ENCODE peak calls at places on chromosome 18, in six cellular contexts. Z, I, G, V, M and A are unnamed samples.

GRCh38 chr18:10530852-10531251 is 5.0 kb downstream of the NAPG start:
- DNase-seq in Z (no peak), I (no peak), G (peak; percentile 18), V (no peak), M (peak; percentile 72), A (no peak)

GRCh38 chr18:26545737-26546136 is 2.6 kb downstream of the KCTD1 start:
- DNase-seq in Z (no peak), I (no peak), G (no peak), V (no peak), M (peak; percentile 38), A (no peak)

GRCh38 chr18:10953672-10954071 is 195.7 kb downstream of the PIEZO2 start:
- DNase-seq in Z (no peak), I (peak; percentile 71), G (no peak), V (no peak), M (no peak), A (no peak)

GRCh38 chr18:22044474-22045220 is 124.7 kb upstream of the GATA6 start:
- DNase-seq in Z (peak; percentile 64), I (no peak), G (no peak), V (peak; percentile 89), M (no peak), A (no peak)

GRCh38 chr18:69559604-69560003 is 158.9 kb downstream of the DOK6 start:
- DNase-seq in Z (no peak), I (no peak), G (no peak), V (no peak), M (no peak), A (no peak)

GRCh38 chr18:48200631-48201336 is 208.4 kb downstream of the ZBTB7C start:
- DNase-seq in Z (no peak), I (no peak), G (no peak), V (no peak), M (no peak), A (no peak)

GRCh38 chr18:79855147-79855910 is 57.6 kb downstream of the KCNG2 start:
- DNase-seq in Z (no peak), I (no peak), G (no peak), V (no peak), M (no peak), A (peak; percentile 87)

GRCh38 chr18:47296462-47296861 is 45.0 kb upstream of the SKOR2 start:
- DNase-seq in Z (no peak), I (no peak), G (no peak), V (no peak), M (no peak), A (no peak)

GRCh38 chr18:74524097-74524496 is 10.2 kb upstream of the CNDP1 start:
- DNase-seq in Z (no peak), I (no peak), G (no peak), V (peak; percentile 24), M (no peak), A (no peak)

GRCh38 chr18:47632970-47633635 is 297.4 kb downstream of the SMAD2 start:
- DNase-seq in Z (no peak), I (no peak), G (no peak), V (no peak), M (no peak), A (no peak)

GRCh38 chr18:21191596-21192307 is 50.3 kb upstream of the GREB1L start:
- DNase-seq in Z (peak; percentile 56), I (no peak), G (peak; percentile 46), V (peak; percentile 52), M (peak; percentile 65), A (no peak)

GRCh38 chr18:26549103-26549485 is 741 bp upstream of the KCTD1 start:
- DNase-seq in Z (no peak), I (peak; percentile 26), G (peak; percentile 65), V (peak; percentile 30), M (peak; percentile 76), A (peak; percentile 66)

GRCh38 chr18:55502346-55502710 is 85.7 kb downstream of the TCF4 start:
- DNase-seq in Z (no peak), I (no peak), G (peak; percentile 64), V (no peak), M (no peak), A (no peak)

GRCh38 chr18:79769698-79770500 is 27.8 kb upstream of the KCNG2 start:
- DNase-seq in Z (no peak), I (no peak), G (no peak), V (no peak), M (no peak), A (no peak)

GRCh38 chr18:38940475-38940862 is 1374.9 kb upstream of the CELF4 start:
- DNase-seq in Z (no peak), I (no peak), G (no peak), V (no peak), M (no peak), A (no peak)

GRCh38 chr18:67919316-67919715 is 402.8 kb upstream of the DSEL start:
- DNase-seq in Z (no peak), I (no peak), G (peak; percentile 14), V (no peak), M (no peak), A (no peak)

GRCh38 chr18:12659904-12660605 is 2.1 kb upstream of the SPIRE1 start:
- DNase-seq in Z (no peak), I (peak; percentile 52), G (peak; percentile 61), V (peak; percentile 35), M (peak; percentile 69), A (peak; percentile 68)

GRCh38 chr18:36623681-36624080 is 205.1 kb downstream of the TPGS2 start:
- DNase-seq in Z (no peak), I (no peak), G (no peak), V (no peak), M (no peak), A (no peak)

GRCh38 chr18:79644006-79644665 is 35.5 kb upstream of the CTDP1 start:
- DNase-seq in Z (no peak), I (peak; percentile 57), G (peak; percentile 36), V (peak; percentile 60), M (peak; percentile 63), A (peak; percentile 92)

GRCh38 chr18:78696698-78697435 is 282.8 kb upstream of the SALL3 start:
- DNase-seq in Z (no peak), I (no peak), G (no peak), V (no peak), M (no peak), A (no peak)

GRCh38 chr18:49668583-49669290 is 106.9 kb downstream of the LIPG start:
- DNase-seq in Z (no peak), I (no peak), G (peak; percentile 72), V (no peak), M (no peak), A (no peak)

GRCh38 chr18:12403601-12404506 is 3.9 kb upstream of the PRELID3A start:
- DNase-seq in Z (no peak), I (no peak), G (peak; percentile 89), V (no peak), M (peak; percentile 84), A (peak; percentile 4)

GRCh38 chr18:48816554-48816953 is 134.2 kb downstream of the SMAD7 start:
- DNase-seq in Z (peak; percentile 5), I (no peak), G (no peak), V (no peak), M (no peak), A (no peak)

GRCh38 chr18:71598374-71598773 is 945.8 kb downstream of the CBLN2 start:
- DNase-seq in Z (no peak), I (no peak), G (peak; percentile 29), V (no peak), M (peak; percentile 11), A (no peak)

GRCh38 chr18:74115046-74115445 is 32.6 kb downstream of the FBXO15 start:
- DNase-seq in Z (no peak), I (no peak), G (peak; percentile 79), V (no peak), M (no peak), A (no peak)

GRCh38 chr18:68519341-68519740 is 195.6 kb downstream of the TMX3 start:
- DNase-seq in Z (no peak), I (no peak), G (peak; percentile 40), V (no peak), M (no peak), A (no peak)

GRCh38 chr18:68608861-68609465 is 105.9 kb downstream of the TMX3 start:
- DNase-seq in Z (no peak), I (no peak), G (peak; percentile 6), V (no peak), M (no peak), A (no peak)

DNA sequence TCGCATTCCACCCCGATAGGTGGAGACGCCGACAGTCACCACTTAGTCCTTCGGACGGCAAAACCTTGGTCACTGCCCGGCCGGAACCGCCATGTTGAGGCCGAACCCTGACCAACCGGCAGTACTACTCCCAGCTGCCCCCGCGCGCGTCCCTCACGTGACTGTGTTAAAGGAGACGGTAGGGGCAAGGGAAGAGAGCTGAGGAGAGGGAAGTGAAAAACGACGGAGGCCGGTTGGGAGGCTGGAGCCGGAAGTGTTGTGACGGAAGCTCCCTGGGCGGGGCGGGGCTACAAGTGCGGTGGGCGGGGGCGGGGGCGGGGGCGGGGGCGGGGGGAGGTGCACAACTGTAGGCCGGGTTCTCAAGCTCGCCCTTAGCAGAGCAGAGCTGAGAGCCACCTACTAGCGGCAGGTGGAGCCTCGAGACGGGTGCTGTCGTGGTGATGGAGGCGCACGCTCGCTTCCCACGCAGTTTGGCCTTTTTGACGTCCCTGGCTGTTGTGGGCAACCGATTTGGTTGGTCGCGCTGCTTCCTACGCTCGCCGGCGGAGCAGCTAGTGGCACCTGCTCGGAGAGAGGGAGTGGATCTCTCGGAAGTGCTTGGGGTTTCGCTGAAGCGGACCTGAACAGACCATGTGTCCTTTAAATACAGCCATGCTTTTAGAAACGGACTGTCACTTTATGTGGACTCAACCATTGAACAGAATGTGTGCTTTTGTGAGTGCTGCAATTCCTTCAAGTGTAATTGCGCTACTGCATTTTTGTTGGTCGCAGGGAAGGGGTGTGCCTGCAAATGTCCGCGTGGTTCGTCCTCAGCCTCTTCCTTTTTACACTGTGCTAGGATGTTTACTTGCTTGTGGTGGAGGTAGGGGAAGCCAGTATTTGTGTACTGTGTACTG is at the start of gene TRAPPC8:
- DNase-seq in Z (peak; percentile 98), I (peak; percentile 98), G (peak; percentile 99), V (peak; percentile 99), M (peak; percentile 99), A (peak; percentile 97)
- TF ChIP-seq CTCF in Z (no peak), I (no peak), G (no peak), V (no peak), M (no peak), A (peak; percentile 18)

GRCh38 chr18:57973889-57974288 is 70.1 kb upstream of the NEDD4L start:
- DNase-seq in Z (no peak), I (no peak), G (no peak), V (no peak), M (no peak), A (no peak)

GRCh38 chr18:57969824-57970223 is 74.2 kb upstream of the NEDD4L start:
- DNase-seq in Z (no peak), I (no peak), G (no peak), V (no peak), M (no peak), A (no peak)

GRCh38 chr18:57974585-57974984 is 69.4 kb upstream of the NEDD4L start:
- DNase-seq in Z (no peak), I (no peak), G (no peak), V (no peak), M (no peak), A (no peak)

GRCh38 chr18:57975805-57976204 is 68.2 kb upstream of the NEDD4L start:
- DNase-seq in Z (no peak), I (no peak), G (no peak), V (no peak), M (no peak), A (no peak)

GRCh38 chr18:57970356-57971095 is 73.5 kb upstream of the NEDD4L start:
- DNase-seq in Z (no peak), I (no peak), G (no peak), V (no peak), M (peak; percentile 32), A (no peak)
- TF ChIP-seq CTCF in Z (no peak), I (peak; percentile 45), G (peak; percentile 40), V (no peak), M (peak; percentile 36), A (peak; percentile 28)

GRCh38 chr18:45916302-45916701 is 50.8 kb downstream of the EPG5 start:
- DNase-seq in Z (no peak), I (no peak), G (no peak), V (no peak), M (no peak), A (no peak)
- TF ChIP-seq CTCF in Z (no peak), I (peak; percentile 20), G (peak; percentile 16), V (no peak), M (no peak), A (no peak)

GRCh38 chr18:76259012-76259568 is 236.0 kb downstream of the ZNF516 start:
- DNase-seq in Z (no peak), I (no peak), G (no peak), V (no peak), M (no peak), A (no peak)
- TF ChIP-seq CTCF in Z (no peak), I (no peak), G (peak; percentile 26), V (no peak), M (no peak), A (no peak)